ENCODE peak calls at places on chromosomes 12 and 14, in four cellular contexts. C is stimulated activated CD4-positive, alpha-beta T cell treated with anti-CD3 and anti-CD28 coated beads, TNF-alpha, amount 100 ng/mL, for 1 hour; G is activated CD4-positive, alpha-beta memory T cell treated with anti-CD3 and anti-CD28 coated beads for 36 hours; J is bronchial epithelial cell. K is an unnamed sample.

GRCh38 chr12:14618990-14619389 is 51.3 kb upstream of the PLBD1 start:
- DNase-seq in J (peak), G (no peak), C (no peak), K (peak)

GRCh38 chr14:50740858-50741257 is 72.8 kb upstream of the SAV1 start:
- DNase-seq in G (no peak), C (no peak), J (no peak), K (no peak)

GRCh38 chr14:93984070-93984469 is 7.7 kb upstream of the ASB2 start:
- DNase-seq in G (no peak), C (no peak), J (peak), K (peak)

GRCh38 chr12:6691473-6691872 is 2.3 kb upstream of the ZNF384 start:
- DNase-seq in J (no peak), G (no peak), C (no peak), K (peak)

GRCh38 chr12:69879007-69879960 is 54.3 kb downstream of the MYRFL start:
- DNase-seq in J (peak), G (peak), C (peak), K (peak)

GRCh38 chr14:88791629-88792571 is 853 bp downstream of the EML5 start:
- DNase-seq in J (no peak), G (peak), C (no peak), K (no peak)

GRCh38 chr12:76713130-76713529 is 50.8 kb upstream of the ZDHHC17 start:
- DNase-seq in J (no peak), C (no peak), G (no peak), K (no peak)

GRCh38 chr14:39251547-39251946 is 17.8 kb downstream of the MIA2 start:
- DNase-seq in G (no peak), C (no peak), J (no peak), K (no peak)

GRCh38 chr12:3315201-3315661 is 175.8 kb upstream of the PRMT8 start:
- DNase-seq in J (peak), C (no peak), G (no peak), K (no peak)

GRCh38 chr12:53591301-53592206 is 34.6 kb downstream of the ATF7 start:
- DNase-seq in C (no peak), G (no peak), J (no peak), K (peak)

GRCh38 chr12:48000878-48001321 is 3.4 kb downstream of the COL2A1 start:
- DNase-seq in G (peak), J (peak), C (no peak), K (peak)

GRCh38 chr12:97005612-97006011 is 98.6 kb downstream of the NEDD1 start:
- DNase-seq in J (no peak), G (no peak), C (no peak), K (peak)

GRCh38 chr12:106228320-106228710 is 19.5 kb downstream of the CKAP4 start:
- DNase-seq in C (no peak), J (no peak), G (no peak), K (no peak)

GRCh38 chr14:22268875-22269274 is 320.1 kb downstream of the DAD1 start:
- DNase-seq in J (peak), G (no peak), C (no peak), K (peak)

GRCh38 chr12:64968989-64969819 is 144.8 kb downstream of the TBC1D30 start:
- DNase-seq in G (no peak), C (no peak), J (peak), K (peak)

GRCh38 chr14:93941293-93941910 is 14.3 kb downstream of the FAM181A start:
- DNase-seq in C (no peak), J (peak), G (no peak), K (peak)

GRCh38 chr14:97977711-97978261 is 1180.6 kb downstream of the VRK1 start:
- DNase-seq in C (peak), G (peak), J (peak), K (peak)

GRCh38 chr14:25658988-25659387 is 609.0 kb upstream of the STXBP6 start:
- DNase-seq in G (no peak), J (no peak), C (no peak), K (no peak)

GRCh38 chr14:91329615-91330014 is 85.1 kb upstream of the GPR68 start:
- DNase-seq in J (no peak), G (no peak), C (no peak), K (no peak)

GRCh38 chr12:103901518-103902173 is 28.6 kb upstream of the HSP90B1 start:
- DNase-seq in G (peak), C (peak), J (no peak), K (no peak)

GRCh38 chr12:116130431-116130830 is 147.1 kb downstream of the MED13L start:
- DNase-seq in C (no peak), G (no peak), J (no peak), K (peak)

GRCh38 chr12:113030875-113031525 is 25.5 kb upstream of the DTX1 start:
- DNase-seq in J (peak), C (no peak), G (no peak), K (peak)